ENCODE peak calls at places on chromosomes 2 and 18, in five cellular contexts. Q, U, Z, D and N are unnamed samples.
A peak's percentile ranks its signal among the peaks of the same experiment; 100 is the strongest.

GRCh38 chr2:12918841-12919445 is 202.2 kb downstream of the TRIB2 start:
- DNase-seq in D (peak; percentile 75), Q (peak; percentile 81), U (peak; percentile 86), Z (peak; percentile 82), N (peak; percentile 95)

GRCh38 chr18:52070295-52070756 is 269.7 kb upstream of the DCC start:
- DNase-seq in U (no peak), Z (no peak), Q (no peak), D (no peak), N (no peak)

GRCh38 chr2:8677646-8678592 is 3.9 kb upstream of the ID2 start:
- DNase-seq in U (peak; percentile 67), D (no peak), Q (peak; percentile 87), Z (peak; percentile 44), N (peak; percentile 74)

GRCh38 chr18:37317486-37317885 is 248.1 kb downstream of the CELF4 start:
- DNase-seq in U (no peak), Z (no peak), D (no peak), Q (no peak), N (no peak)

GRCh38 chr18:50832754-50833153 is 12.9 kb upstream of the MRO start:
- DNase-seq in Z (no peak), U (no peak), D (no peak), Q (no peak), N (no peak)

GRCh38 chr18:36424741-36425142 is 127.2 kb downstream of the FHOD3 start:
- DNase-seq in Z (no peak), D (no peak), Q (no peak), U (no peak), N (no peak)

GRCh38 chr2:125086313-125087184 is 1061.5 kb downstream of the CNTNAP5 start:
- DNase-seq in Q (no peak), D (no peak), U (no peak), Z (no peak), N (no peak)

GRCh38 chr2:127504552-127505460 is 21.5 kb downstream of the IWS1 start:
- DNase-seq in U (peak; percentile 43), D (no peak), Z (peak; percentile 56), Q (no peak), N (no peak)

GRCh38 chr18:75884728-75885127 is 457.2 kb upstream of the SMIM21 start:
- DNase-seq in D (no peak), Q (no peak), Z (no peak), U (no peak), N (no peak)

GRCh38 chr2:146817613-146818012 is 1027.2 kb upstream of the ACVR2A start:
- DNase-seq in Z (peak; percentile 20), U (no peak), D (no peak), Q (no peak), N (no peak)

GRCh38 chr2:132585982-132586608 is 83.9 kb downstream of the LYPD1 start:
- DNase-seq in D (no peak), Z (no peak), Q (no peak), U (no peak), N (no peak)

GRCh38 chr18:50745946-50746345 is 73.9 kb downstream of the MRO start:
- DNase-seq in Z (no peak), D (no peak), Q (no peak), U (no peak), N (no peak)

GRCh38 chr2:35846-36245 is 10.5 kb downstream of the FAM110C start:
- DNase-seq in Z (no peak), U (no peak), D (no peak), Q (no peak), N (no peak)

GRCh38 chr2:9805435-9806297 is 37.6 kb upstream of the TAF1B start:
- DNase-seq in D (no peak), Q (peak; percentile 62), Z (peak; percentile 80), U (peak; percentile 53), N (no peak)

GRCh38 chr2:203814661-203815540 is 52.7 kb upstream of the CTLA4 start:
- DNase-seq in U (peak; percentile 88), D (peak; percentile 65), Q (no peak), Z (peak; percentile 85), N (peak; percentile 54)

GRCh38 chr2:201262718-201263117 is 2.4 kb downstream of the CASP8 start:
- DNase-seq in Z (no peak), Q (no peak), U (no peak), D (no peak), N (no peak)

GRCh38 chr18:79779021-79779699 is 18.6 kb upstream of the KCNG2 start:
- DNase-seq in U (no peak), D (peak; percentile 30), Q (no peak), Z (no peak), N (no peak)

GRCh38 chr2:70440621-70441020 is 113.0 kb downstream of the TGFA start:
- DNase-seq in D (no peak), Q (no peak), U (no peak), Z (no peak), N (no peak)

GRCh38 chr2:120935339-120936313 is 200.0 kb downstream of the GLI2 start:
- DNase-seq in Z (peak; percentile 40), U (peak; percentile 76), D (no peak), Q (no peak), N (no peak)

GRCh38 chr18:67766930-67767329 is 250.4 kb upstream of the DSEL start:
- DNase-seq in Z (peak; percentile 97), D (no peak), Q (no peak), U (peak; percentile 57), N (no peak)

GRCh38 chr2:212357606-212358005 is 181.0 kb downstream of the ERBB4 start:
- DNase-seq in D (no peak), Q (no peak), U (no peak), Z (no peak), N (no peak)

GRCh38 chr2:43136862-43137261 is 89.5 kb downstream of the ZFP36L2 start:
- DNase-seq in Z (no peak), Q (no peak), U (no peak), D (no peak), N (no peak)

GRCh38 chr2:23107341-23107941 is 277.5 kb upstream of the KLHL29 start:
- DNase-seq in D (no peak), Q (no peak), U (no peak), Z (no peak), N (no peak)

GRCh38 chr2:163558286-163559009 is 177.4 kb downstream of the FIGN start:
- DNase-seq in D (no peak), Q (no peak), U (no peak), Z (no peak), N (no peak)

DNA sequence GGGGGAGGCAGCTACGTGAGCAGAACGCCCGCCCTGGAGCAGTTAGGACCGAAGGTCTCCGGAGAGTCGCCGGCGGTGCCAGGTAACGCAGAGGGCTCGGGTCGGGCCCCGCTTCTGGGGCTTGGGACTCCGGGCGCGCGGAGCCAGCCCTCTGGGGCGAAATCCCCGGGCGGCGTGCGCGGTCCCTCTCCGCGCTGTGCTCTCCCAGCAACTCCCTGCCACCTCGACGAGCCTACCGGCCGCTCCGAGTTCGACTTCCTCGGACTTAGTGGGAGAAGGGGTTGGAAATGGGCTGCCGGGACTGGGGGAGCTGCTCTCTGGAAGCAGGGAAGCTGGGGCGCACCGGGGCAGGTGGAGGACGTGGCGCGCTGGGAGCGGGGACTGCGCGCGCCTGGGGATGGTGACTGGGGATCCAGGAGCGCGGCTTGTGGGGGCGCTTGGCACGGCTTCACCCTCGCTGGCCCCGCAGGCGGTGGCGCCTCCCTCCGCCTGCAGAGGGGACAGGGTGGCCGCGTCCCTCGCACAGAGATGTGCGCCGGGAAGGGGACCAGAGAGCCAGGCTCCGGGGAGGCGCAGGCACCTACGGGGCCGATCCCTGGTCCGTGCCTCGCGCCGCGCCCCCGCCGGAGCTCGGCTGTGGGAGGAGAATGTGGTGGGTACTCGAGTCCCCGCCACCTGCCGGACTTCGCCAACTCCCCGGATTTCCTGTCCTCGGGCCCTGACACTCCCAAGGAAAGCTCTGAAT is 688 bp downstream of the CDH20 start:
- DNase-seq in U (peak; percentile 55), Q (no peak), Z (peak; percentile 10), D (no peak), N (peak; percentile 3)
- H3K4me3 ChIP-seq in U (peak overlapping the region; percentile 81), Q (peak overlapping the region; percentile 64), Z (peak overlapping the region; percentile 47), D (peak overlapping the region; percentile 22), N (peak overlapping the region; percentile 37)

DNA sequence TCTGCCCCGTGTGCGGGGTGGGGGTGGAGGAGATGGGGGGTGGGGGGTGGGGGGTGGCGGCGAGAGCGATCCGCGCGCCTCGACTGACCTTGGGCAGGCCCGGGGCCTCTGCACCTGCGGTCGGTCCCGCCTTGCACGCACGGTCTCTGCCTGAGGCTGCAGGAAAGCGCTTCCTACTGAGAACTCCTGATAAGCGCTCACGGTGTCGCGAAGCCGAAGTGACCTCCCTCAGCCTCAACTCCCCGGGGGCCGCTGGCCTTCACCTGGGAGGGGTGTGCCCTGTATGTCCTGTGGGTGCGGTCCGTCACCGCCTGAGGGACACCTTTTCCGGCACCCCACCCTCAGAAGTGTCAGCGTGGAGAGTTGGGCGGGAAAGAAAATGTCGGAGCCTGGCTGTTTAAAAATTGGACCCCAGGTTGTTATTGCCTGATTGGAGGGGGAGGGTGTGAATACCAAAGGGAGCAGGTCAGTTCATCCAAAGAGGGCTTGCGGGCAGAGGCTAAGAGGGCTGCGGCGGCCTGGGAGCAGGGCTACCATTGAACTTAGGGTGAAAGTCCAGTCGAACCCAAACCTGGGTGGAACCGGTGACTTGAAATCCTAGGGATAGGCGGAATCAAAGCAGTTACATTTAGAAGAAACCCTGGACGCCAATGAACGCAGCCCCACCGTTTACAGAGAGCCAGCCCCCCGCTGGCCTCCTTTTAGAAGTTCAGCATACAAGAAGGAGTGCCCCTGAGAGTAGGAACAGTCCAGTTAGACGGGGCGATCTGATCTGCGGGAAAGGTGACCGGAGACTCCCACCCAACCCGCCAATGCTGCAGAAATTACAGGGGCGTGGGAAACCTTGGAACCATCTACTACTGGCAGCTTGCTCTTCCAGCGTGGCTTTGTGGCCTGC is 1.2 kb downstream of the MAL start:
- DNase-seq in Z (no peak), Q (no peak), U (no peak), D (peak; percentile 16), N (no peak)
- H3K4me3 ChIP-seq in Z (no peak overlapping the region), Q (peak overlapping the region; percentile 72), U (no peak overlapping the region), D (peak overlapping the region; percentile 49), N (no peak overlapping the region)

DNA sequence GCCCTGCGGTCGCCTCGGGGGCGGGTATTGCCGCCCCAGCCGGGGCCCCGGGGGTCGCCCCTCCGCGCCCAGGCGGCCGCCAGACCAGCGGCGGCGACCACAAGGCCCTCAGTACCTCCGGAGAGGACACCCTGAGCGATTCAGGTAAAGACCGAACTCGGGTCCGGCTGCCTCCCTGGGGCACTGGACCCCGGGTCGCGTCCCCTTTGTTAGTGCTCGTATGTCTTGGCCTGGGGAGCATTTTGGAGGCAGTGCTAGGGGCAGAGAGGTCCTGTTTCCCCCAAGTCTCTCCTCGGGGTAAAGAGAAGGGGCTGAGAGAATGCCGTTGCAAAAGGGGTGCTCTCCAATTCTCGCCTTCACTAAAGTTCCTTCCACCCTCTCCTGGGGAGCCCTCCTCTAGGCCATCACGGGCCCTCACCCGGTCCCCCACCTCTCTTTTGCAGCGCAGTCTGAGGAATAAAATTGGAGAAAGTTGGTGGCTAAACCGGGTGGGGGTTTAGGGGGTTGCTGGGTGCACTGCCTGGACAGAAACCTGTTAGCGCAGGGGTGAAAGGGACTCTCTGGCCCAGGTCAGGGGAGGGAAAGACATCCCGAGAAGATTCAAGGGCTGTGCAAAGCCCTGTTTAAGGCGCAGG is 2.5 kb downstream of the MYCN start:
- DNase-seq in Q (no peak), U (no peak), D (no peak), Z (no peak), N (no peak)
- H3K4me3 ChIP-seq in Q (peak overlapping the region; percentile 75), U (no peak overlapping the region), D (peak overlapping the region; percentile 63), Z (no peak overlapping the region), N (peak overlapping the region; percentile 27)

DNA sequence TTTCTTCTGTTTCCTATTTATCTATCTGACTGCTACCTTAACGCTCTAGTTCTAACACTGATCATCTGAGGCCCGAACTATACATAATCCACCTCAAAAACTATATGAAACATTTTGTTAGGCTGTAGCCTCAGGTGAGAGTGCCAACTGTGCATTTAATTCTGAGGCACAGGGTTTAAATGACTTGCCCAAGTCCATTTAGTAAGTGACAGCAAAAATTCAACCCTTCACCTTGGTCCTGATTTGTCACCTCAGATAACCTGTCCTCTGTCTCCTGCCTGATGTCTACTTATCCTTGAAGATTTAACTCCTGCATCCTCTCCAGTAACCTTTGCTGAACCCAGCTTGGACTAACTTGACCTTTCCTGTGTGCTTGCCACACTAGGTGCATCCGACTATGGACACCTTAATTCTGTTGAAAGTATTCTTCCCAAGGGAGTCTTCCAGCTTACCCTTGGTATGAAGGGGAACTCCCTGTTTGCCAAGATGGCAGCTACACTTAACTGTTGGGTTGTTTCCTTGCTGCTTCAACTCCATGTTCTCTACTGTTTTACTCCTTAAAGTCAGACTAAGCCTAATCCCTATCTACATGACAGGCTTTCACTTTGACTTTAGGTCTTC is 23.5 kb downstream of the CD302 start:
- DNase-seq in D (no peak), Q (no peak), Z (no peak), U (no peak), N (no peak)
- H3K4me3 ChIP-seq in D (no peak overlapping the region), Q (no peak overlapping the region), Z (no peak overlapping the region), U (no peak overlapping the region), N (no peak overlapping the region)